ENCODE peak calls at places on chromosome 21, in seven cellular contexts. One of them, this sample, is unnamed.

GRCh38 chr21:31530918-31531705 is 128.4 kb upstream of the SOD1 start:
- DNase-seq in thoracic aorta: no peak
- DNase-seq in HCEC 1CT: no peak
- DNase-seq in cardiac fibroblast: no peak
- DNase-seq in trophoblast cell: no peak
- DNase-seq in activated CD4-positive, alpha-beta memory T cell treated with anti-CD3 and anti-CD28 coated beads for 36 hours: no peak
- DNase-seq in T-helper 9 cell: no peak
- DNase-seq in this sample: no peak

GRCh38 chr21:42306366-42307035 is 8.7 kb downstream of the TFF3 start:
- DNase-seq in thoracic aorta: no peak
- DNase-seq in HCEC 1CT: no peak
- DNase-seq in cardiac fibroblast: no peak
- DNase-seq in trophoblast cell: no peak
- DNase-seq in activated CD4-positive, alpha-beta memory T cell treated with anti-CD3 and anti-CD28 coated beads for 36 hours: no peak
- DNase-seq in T-helper 9 cell: no peak
- DNase-seq in this sample: no peak

GRCh38 chr21:46189959-46190490 is 5.8 kb upstream of the SPATC1L start:
- DNase-seq in thoracic aorta: no peak
- DNase-seq in HCEC 1CT: no peak
- DNase-seq in cardiac fibroblast: no peak
- DNase-seq in trophoblast cell: no peak
- DNase-seq in activated CD4-positive, alpha-beta memory T cell treated with anti-CD3 and anti-CD28 coated beads for 36 hours: no peak
- DNase-seq in T-helper 9 cell: no peak
- DNase-seq in this sample: no peak

GRCh38 chr21:44695176-44695575 is 1.8 kb upstream of the KRTAP10-12 start:
- DNase-seq in thoracic aorta: no peak
- DNase-seq in HCEC 1CT: no peak
- DNase-seq in cardiac fibroblast: no peak
- DNase-seq in trophoblast cell: no peak
- DNase-seq in activated CD4-positive, alpha-beta memory T cell treated with anti-CD3 and anti-CD28 coated beads for 36 hours: no peak
- DNase-seq in T-helper 9 cell: no peak
- DNase-seq in this sample: no peak

GRCh38 chr21:37636152-37636860 is 269.7 kb downstream of the DYRK1A start:
- DNase-seq in thoracic aorta: no peak
- DNase-seq in HCEC 1CT: peak; percentile 65
- DNase-seq in cardiac fibroblast: peak; percentile 88
- DNase-seq in trophoblast cell: no peak
- DNase-seq in activated CD4-positive, alpha-beta memory T cell treated with anti-CD3 and anti-CD28 coated beads for 36 hours: no peak
- DNase-seq in T-helper 9 cell: no peak
- DNase-seq in this sample: no peak

GRCh38 chr21:34688145-34688544 is 19.4 kb downstream of the CLIC6 start:
- DNase-seq in thoracic aorta: no peak
- DNase-seq in HCEC 1CT: no peak
- DNase-seq in cardiac fibroblast: peak; percentile 41
- DNase-seq in trophoblast cell: no peak
- DNase-seq in activated CD4-positive, alpha-beta memory T cell treated with anti-CD3 and anti-CD28 coated beads for 36 hours: no peak
- DNase-seq in T-helper 9 cell: no peak
- DNase-seq in this sample: no peak

GRCh38 chr21:45942011-45942546 is 39.5 kb upstream of the COL6A1 start:
- DNase-seq in thoracic aorta: no peak
- DNase-seq in HCEC 1CT: no peak
- DNase-seq in cardiac fibroblast: no peak
- DNase-seq in trophoblast cell: no peak
- DNase-seq in activated CD4-positive, alpha-beta memory T cell treated with anti-CD3 and anti-CD28 coated beads for 36 hours: no peak
- DNase-seq in T-helper 9 cell: no peak
- DNase-seq in this sample: no peak

GRCh38 chr21:30194701-30195299 is 21.1 kb downstream of the CLDN8 start:
- DNase-seq in thoracic aorta: no peak
- DNase-seq in HCEC 1CT: no peak
- DNase-seq in cardiac fibroblast: peak; percentile 57
- DNase-seq in trophoblast cell: no peak
- DNase-seq in activated CD4-positive, alpha-beta memory T cell treated with anti-CD3 and anti-CD28 coated beads for 36 hours: no peak
- DNase-seq in T-helper 9 cell: no peak
- DNase-seq in this sample: no peak

GRCh38 chr21:38136201-38136600 is 120.6 kb upstream of the KCNJ15 start:
- DNase-seq in thoracic aorta: no peak
- DNase-seq in HCEC 1CT: no peak
- DNase-seq in cardiac fibroblast: peak; percentile 43
- DNase-seq in trophoblast cell: no peak
- DNase-seq in activated CD4-positive, alpha-beta memory T cell treated with anti-CD3 and anti-CD28 coated beads for 36 hours: no peak
- DNase-seq in T-helper 9 cell: no peak
- DNase-seq in this sample: no peak

GRCh38 chr21:44360174-44360573 is 6.8 kb downstream of the TRPM2 start:
- DNase-seq in thoracic aorta: no peak
- DNase-seq in HCEC 1CT: no peak
- DNase-seq in cardiac fibroblast: no peak
- DNase-seq in trophoblast cell: no peak
- DNase-seq in activated CD4-positive, alpha-beta memory T cell treated with anti-CD3 and anti-CD28 coated beads for 36 hours: no peak
- DNase-seq in T-helper 9 cell: no peak
- DNase-seq in this sample: no peak

GRCh38 chr21:44065428-44065827 is 41.8 kb upstream of the PWP2 start:
- DNase-seq in thoracic aorta: no peak
- DNase-seq in HCEC 1CT: peak; percentile 3
- DNase-seq in cardiac fibroblast: peak; percentile 66
- DNase-seq in trophoblast cell: no peak
- DNase-seq in activated CD4-positive, alpha-beta memory T cell treated with anti-CD3 and anti-CD28 coated beads for 36 hours: peak; percentile 85
- DNase-seq in T-helper 9 cell: peak; percentile 72
- DNase-seq in this sample: peak; percentile 59

GRCh38 chr21:33035147-33035546 is 9.4 kb downstream of the OLIG2 start:
- DNase-seq in thoracic aorta: no peak
- DNase-seq in HCEC 1CT: no peak
- DNase-seq in cardiac fibroblast: no peak
- DNase-seq in trophoblast cell: no peak
- DNase-seq in activated CD4-positive, alpha-beta memory T cell treated with anti-CD3 and anti-CD28 coated beads for 36 hours: no peak
- DNase-seq in T-helper 9 cell: no peak
- DNase-seq in this sample: no peak

GRCh38 chr21:44038063-44038462 is 26.0 kb downstream of the TRAPPC10 start:
- DNase-seq in thoracic aorta: no peak
- DNase-seq in HCEC 1CT: no peak
- DNase-seq in cardiac fibroblast: no peak
- DNase-seq in trophoblast cell: no peak
- DNase-seq in activated CD4-positive, alpha-beta memory T cell treated with anti-CD3 and anti-CD28 coated beads for 36 hours: no peak
- DNase-seq in T-helper 9 cell: no peak
- DNase-seq in this sample: no peak

GRCh38 chr21:18529253-18529652 is 125.7 kb upstream of the TMPRSS15 start:
- DNase-seq in thoracic aorta: no peak
- DNase-seq in HCEC 1CT: no peak
- DNase-seq in cardiac fibroblast: peak; percentile 49
- DNase-seq in trophoblast cell: no peak
- DNase-seq in activated CD4-positive, alpha-beta memory T cell treated with anti-CD3 and anti-CD28 coated beads for 36 hours: no peak
- DNase-seq in T-helper 9 cell: no peak
- DNase-seq in this sample: no peak

GRCh38 chr21:16533692-16534407 is 804.1 kb downstream of the USP25 start:
- DNase-seq in thoracic aorta: no peak
- DNase-seq in HCEC 1CT: peak; percentile 22
- DNase-seq in cardiac fibroblast: no peak
- DNase-seq in trophoblast cell: no peak
- DNase-seq in activated CD4-positive, alpha-beta memory T cell treated with anti-CD3 and anti-CD28 coated beads for 36 hours: no peak
- DNase-seq in T-helper 9 cell: no peak
- DNase-seq in this sample: no peak

GRCh38 chr21:35905973-35906357 is 154.4 kb downstream of the SETD4 start:
- DNase-seq in thoracic aorta: no peak
- DNase-seq in HCEC 1CT: no peak
- DNase-seq in cardiac fibroblast: no peak
- DNase-seq in trophoblast cell: no peak
- DNase-seq in activated CD4-positive, alpha-beta memory T cell treated with anti-CD3 and anti-CD28 coated beads for 36 hours: no peak
- DNase-seq in T-helper 9 cell: no peak
- DNase-seq in this sample: no peak

GRCh38 chr21:34889287-34889536 is 159.9 kb downstream of the RUNX1 start:
- DNase-seq in thoracic aorta: no peak
- DNase-seq in HCEC 1CT: peak; percentile 69
- DNase-seq in cardiac fibroblast: peak; percentile 80
- DNase-seq in trophoblast cell: peak; percentile 72
- DNase-seq in activated CD4-positive, alpha-beta memory T cell treated with anti-CD3 and anti-CD28 coated beads for 36 hours: peak; percentile 73
- DNase-seq in T-helper 9 cell: peak; percentile 42
- DNase-seq in this sample: no peak

GRCh38 chr21:44883250-44883649 is 9.8 kb upstream of the PTTG1IP start:
- DNase-seq in thoracic aorta: no peak
- DNase-seq in HCEC 1CT: no peak
- DNase-seq in cardiac fibroblast: no peak
- DNase-seq in trophoblast cell: no peak
- DNase-seq in activated CD4-positive, alpha-beta memory T cell treated with anti-CD3 and anti-CD28 coated beads for 36 hours: no peak
- DNase-seq in T-helper 9 cell: no peak
- DNase-seq in this sample: no peak

GRCh38 chr21:23743821-23744220 is 1863.5 kb downstream of the MRPL39 start:
- DNase-seq in thoracic aorta: no peak
- DNase-seq in HCEC 1CT: no peak
- DNase-seq in cardiac fibroblast: no peak
- DNase-seq in trophoblast cell: no peak
- DNase-seq in activated CD4-positive, alpha-beta memory T cell treated with anti-CD3 and anti-CD28 coated beads for 36 hours: no peak
- DNase-seq in T-helper 9 cell: no peak
- DNase-seq in this sample: no peak

GRCh38 chr21:44925027-44925755 is 4.5 kb upstream of the ITGB2 start:
- DNase-seq in thoracic aorta: no peak
- DNase-seq in HCEC 1CT: no peak
- DNase-seq in cardiac fibroblast: peak; percentile 85
- DNase-seq in trophoblast cell: no peak
- DNase-seq in activated CD4-positive, alpha-beta memory T cell treated with anti-CD3 and anti-CD28 coated beads for 36 hours: peak; percentile 42
- DNase-seq in T-helper 9 cell: no peak
- DNase-seq in this sample: no peak

GRCh38 chr21:45001134-45002095 is 61.6 kb downstream of the SLX9 start:
- DNase-seq in thoracic aorta: peak; percentile 64
- DNase-seq in HCEC 1CT: peak; percentile 64
- DNase-seq in cardiac fibroblast: peak; percentile 64
- DNase-seq in trophoblast cell: no peak
- DNase-seq in activated CD4-positive, alpha-beta memory T cell treated with anti-CD3 and anti-CD28 coated beads for 36 hours: no peak
- DNase-seq in T-helper 9 cell: no peak
- DNase-seq in this sample: no peak

GRCh38 chr21:37767984-37768383 is 148.3 kb downstream of the KCNJ6 start:
- DNase-seq in thoracic aorta: no peak
- DNase-seq in HCEC 1CT: peak; percentile 39
- DNase-seq in cardiac fibroblast: peak; percentile 55
- DNase-seq in trophoblast cell: no peak
- DNase-seq in activated CD4-positive, alpha-beta memory T cell treated with anti-CD3 and anti-CD28 coated beads for 36 hours: no peak
- DNase-seq in T-helper 9 cell: no peak
- DNase-seq in this sample: no peak

GRCh38 chr21:44579056-44579832 is 1.2 kb downstream of the KRTAP10-5 start:
- DNase-seq in thoracic aorta: no peak
- DNase-seq in HCEC 1CT: no peak
- DNase-seq in cardiac fibroblast: no peak
- DNase-seq in trophoblast cell: no peak
- DNase-seq in activated CD4-positive, alpha-beta memory T cell treated with anti-CD3 and anti-CD28 coated beads for 36 hours: no peak
- DNase-seq in T-helper 9 cell: no peak
- DNase-seq in this sample: no peak

GRCh38 chr21:34822957-34823356 is 154.2 kb downstream of the CLIC6 start:
- DNase-seq in thoracic aorta: no peak
- DNase-seq in HCEC 1CT: no peak
- DNase-seq in cardiac fibroblast: peak; percentile 91
- DNase-seq in trophoblast cell: no peak
- DNase-seq in activated CD4-positive, alpha-beta memory T cell treated with anti-CD3 and anti-CD28 coated beads for 36 hours: no peak
- DNase-seq in T-helper 9 cell: no peak
- DNase-seq in this sample: no peak

GRCh38 chr21:35298757-35299156 is 249.7 kb upstream of the RUNX1 start:
- DNase-seq in thoracic aorta: no peak
- DNase-seq in HCEC 1CT: no peak
- DNase-seq in cardiac fibroblast: no peak
- DNase-seq in trophoblast cell: no peak
- DNase-seq in activated CD4-positive, alpha-beta memory T cell treated with anti-CD3 and anti-CD28 coated beads for 36 hours: no peak
- DNase-seq in T-helper 9 cell: no peak
- DNase-seq in this sample: no peak

GRCh38 chr21:44555200-44555875 is 3.3 kb downstream of the KRTAP10-3 start:
- DNase-seq in thoracic aorta: no peak
- DNase-seq in HCEC 1CT: no peak
- DNase-seq in cardiac fibroblast: no peak
- DNase-seq in trophoblast cell: no peak
- DNase-seq in activated CD4-positive, alpha-beta memory T cell treated with anti-CD3 and anti-CD28 coated beads for 36 hours: no peak
- DNase-seq in T-helper 9 cell: no peak
- DNase-seq in this sample: no peak

GRCh38 chr21:45138199-45139002 is 64.0 kb downstream of the ADARB1 start:
- DNase-seq in thoracic aorta: peak; percentile 33
- DNase-seq in HCEC 1CT: peak; percentile 67
- DNase-seq in cardiac fibroblast: peak; percentile 78
- DNase-seq in trophoblast cell: peak; percentile 56
- DNase-seq in activated CD4-positive, alpha-beta memory T cell treated with anti-CD3 and anti-CD28 coated beads for 36 hours: peak; percentile 81
- DNase-seq in T-helper 9 cell: peak; percentile 77
- DNase-seq in this sample: peak; percentile 59

GRCh38 chr21:40043423-40043822 is 176.2 kb downstream of the PCP4 start:
- DNase-seq in thoracic aorta: no peak
- DNase-seq in HCEC 1CT: no peak
- DNase-seq in cardiac fibroblast: no peak
- DNase-seq in trophoblast cell: no peak
- DNase-seq in activated CD4-positive, alpha-beta memory T cell treated with anti-CD3 and anti-CD28 coated beads for 36 hours: no peak
- DNase-seq in T-helper 9 cell: no peak
- DNase-seq in this sample: no peak

GRCh38 chr21:15638856-15639549 is 90.8 kb upstream of the USP25 start:
- DNase-seq in thoracic aorta: no peak
- DNase-seq in HCEC 1CT: no peak
- DNase-seq in cardiac fibroblast: peak; percentile 37
- DNase-seq in trophoblast cell: peak; percentile 91
- DNase-seq in activated CD4-positive, alpha-beta memory T cell treated with anti-CD3 and anti-CD28 coated beads for 36 hours: no peak
- DNase-seq in T-helper 9 cell: no peak
- DNase-seq in this sample: no peak

GRCh38 chr21:35932232-35932911 is 128.0 kb downstream of the SETD4 start:
- DNase-seq in thoracic aorta: no peak
- DNase-seq in HCEC 1CT: peak; percentile 94
- DNase-seq in cardiac fibroblast: peak; percentile 95
- DNase-seq in trophoblast cell: peak; percentile 18
- DNase-seq in activated CD4-positive, alpha-beta memory T cell treated with anti-CD3 and anti-CD28 coated beads for 36 hours: peak; percentile 59
- DNase-seq in T-helper 9 cell: no peak
- DNase-seq in this sample: peak; percentile 36

GRCh38 chr21:44298301-44298700 is 1.6 kb upstream of the PFKL start:
- DNase-seq in thoracic aorta: no peak
- DNase-seq in HCEC 1CT: no peak
- DNase-seq in cardiac fibroblast: peak; percentile 22
- DNase-seq in trophoblast cell: peak; percentile 23
- DNase-seq in activated CD4-positive, alpha-beta memory T cell treated with anti-CD3 and anti-CD28 coated beads for 36 hours: peak; percentile 31
- DNase-seq in T-helper 9 cell: no peak
- DNase-seq in this sample: no peak

GRCh38 chr21:41369915-41370839 is 8.3 kb downstream of the MX2 start:
- DNase-seq in thoracic aorta: no peak
- DNase-seq in HCEC 1CT: no peak
- DNase-seq in cardiac fibroblast: no peak
- DNase-seq in trophoblast cell: no peak
- DNase-seq in activated CD4-positive, alpha-beta memory T cell treated with anti-CD3 and anti-CD28 coated beads for 36 hours: peak; percentile 68
- DNase-seq in T-helper 9 cell: peak; percentile 21
- DNase-seq in this sample: no peak

GRCh38 chr21:17580319-17580718 is 32.4 kb downstream of the BTG3 start:
- DNase-seq in thoracic aorta: no peak
- DNase-seq in HCEC 1CT: no peak
- DNase-seq in cardiac fibroblast: no peak
- DNase-seq in trophoblast cell: no peak
- DNase-seq in activated CD4-positive, alpha-beta memory T cell treated with anti-CD3 and anti-CD28 coated beads for 36 hours: no peak
- DNase-seq in T-helper 9 cell: no peak
- DNase-seq in this sample: no peak

GRCh38 chr21:31173881-31174555 is 135.7 kb upstream of the KRTAP19-8 start:
- DNase-seq in thoracic aorta: no peak
- DNase-seq in HCEC 1CT: no peak
- DNase-seq in cardiac fibroblast: no peak
- DNase-seq in trophoblast cell: no peak
- DNase-seq in activated CD4-positive, alpha-beta memory T cell treated with anti-CD3 and anti-CD28 coated beads for 36 hours: peak; percentile 75
- DNase-seq in T-helper 9 cell: peak; percentile 15
- DNase-seq in this sample: no peak

GRCh38 chr21:44083631-44084291 is 23.4 kb upstream of the PWP2 start:
- DNase-seq in thoracic aorta: no peak
- DNase-seq in HCEC 1CT: no peak
- DNase-seq in cardiac fibroblast: no peak
- DNase-seq in trophoblast cell: no peak
- DNase-seq in activated CD4-positive, alpha-beta memory T cell treated with anti-CD3 and anti-CD28 coated beads for 36 hours: peak; percentile 83
- DNase-seq in T-helper 9 cell: peak; percentile 52
- DNase-seq in this sample: peak; percentile 50

GRCh38 chr21:26199471-26199870 is 28.9 kb upstream of the APP start:
- DNase-seq in thoracic aorta: no peak
- DNase-seq in HCEC 1CT: peak; percentile 35
- DNase-seq in cardiac fibroblast: peak; percentile 67
- DNase-seq in trophoblast cell: peak; percentile 16
- DNase-seq in activated CD4-positive, alpha-beta memory T cell treated with anti-CD3 and anti-CD28 coated beads for 36 hours: no peak
- DNase-seq in T-helper 9 cell: no peak
- DNase-seq in this sample: no peak

GRCh38 chr21:33682992-33683627 is 40.8 kb downstream of the ITSN1 start:
- DNase-seq in thoracic aorta: no peak
- DNase-seq in HCEC 1CT: peak; percentile 93
- DNase-seq in cardiac fibroblast: peak; percentile 96
- DNase-seq in trophoblast cell: peak; percentile 82
- DNase-seq in activated CD4-positive, alpha-beta memory T cell treated with anti-CD3 and anti-CD28 coated beads for 36 hours: no peak
- DNase-seq in T-helper 9 cell: no peak
- DNase-seq in this sample: no peak

GRCh38 chr21:44510508-44511218 is 29.3 kb downstream of the KRTAP10-1 start:
- DNase-seq in thoracic aorta: no peak
- DNase-seq in HCEC 1CT: no peak
- DNase-seq in cardiac fibroblast: peak; percentile 32
- DNase-seq in trophoblast cell: peak; percentile 49
- DNase-seq in activated CD4-positive, alpha-beta memory T cell treated with anti-CD3 and anti-CD28 coated beads for 36 hours: peak; percentile 82
- DNase-seq in T-helper 9 cell: peak; percentile 89
- DNase-seq in this sample: peak; percentile 87